ENCODE peak calls at places on chromosomes 6 and 20, in five cellular contexts. One of them, this sample, is unnamed.

GRCh38 chr6:141033101-141033500 is 1099.6 kb upstream of the GJE1 start:
- DNase-seq in nephron progenitor cell: no peak
- DNase-seq in Peyer's patch: no peak
- DNase-seq in activated B cell treated with CpG ODN at 0.5 μM for 24 hours: no peak
- DNase-seq in T-helper 1 cell: no peak
- DNase-seq in this sample: no peak

GRCh38 chr20:51456511-51457280 is 85.8 kb downstream of the NFATC2 start:
- DNase-seq in Peyer's patch: peak; percentile 86
- DNase-seq in activated B cell treated with CpG ODN at 0.5 μM for 24 hours: no peak
- DNase-seq in nephron progenitor cell: peak; percentile 28
- DNase-seq in T-helper 1 cell: no peak
- DNase-seq in this sample: no peak

GRCh38 chr6:150898390-150899170 is 33.1 kb downstream of the MTHFD1L start:
- DNase-seq in nephron progenitor cell: no peak
- DNase-seq in activated B cell treated with CpG ODN at 0.5 μM for 24 hours: no peak
- DNase-seq in T-helper 1 cell: no peak
- DNase-seq in Peyer's patch: no peak
- DNase-seq in this sample: peak; percentile 41

GRCh38 chr20:4601630-4602296 is 119.9 kb upstream of the PRND start:
- DNase-seq in T-helper 1 cell: no peak
- DNase-seq in activated B cell treated with CpG ODN at 0.5 μM for 24 hours: no peak
- DNase-seq in Peyer's patch: no peak
- DNase-seq in nephron progenitor cell: no peak
- DNase-seq in this sample: no peak

GRCh38 chr6:151098166-151098565 is 141.6 kb upstream of the AKAP12 start:
- DNase-seq in Peyer's patch: no peak
- DNase-seq in T-helper 1 cell: no peak
- DNase-seq in activated B cell treated with CpG ODN at 0.5 μM for 24 hours: no peak
- DNase-seq in nephron progenitor cell: no peak
- DNase-seq in this sample: no peak

GRCh38 chr6:138571174-138571573 is 71.9 kb upstream of the NHSL1 start:
- DNase-seq in Peyer's patch: no peak
- DNase-seq in T-helper 1 cell: no peak
- DNase-seq in activated B cell treated with CpG ODN at 0.5 μM for 24 hours: no peak
- DNase-seq in nephron progenitor cell: no peak
- DNase-seq in this sample: no peak

GRCh38 chr6:47733879-47734558 is 35.6 kb downstream of the ADGRF4 start:
- DNase-seq in Peyer's patch: no peak
- DNase-seq in T-helper 1 cell: no peak
- DNase-seq in activated B cell treated with CpG ODN at 0.5 μM for 24 hours: no peak
- DNase-seq in nephron progenitor cell: no peak
- DNase-seq in this sample: peak; percentile 37

GRCh38 chr20:48241482-48241881 is 456.2 kb upstream of the SULF2 start:
- DNase-seq in T-helper 1 cell: no peak
- DNase-seq in Peyer's patch: no peak
- DNase-seq in activated B cell treated with CpG ODN at 0.5 μM for 24 hours: no peak
- DNase-seq in nephron progenitor cell: no peak
- DNase-seq in this sample: no peak

GRCh38 chr20:49635171-49635570 is 67.2 kb upstream of the PTGIS start:
- DNase-seq in nephron progenitor cell: peak; percentile 51
- DNase-seq in T-helper 1 cell: no peak
- DNase-seq in Peyer's patch: no peak
- DNase-seq in activated B cell treated with CpG ODN at 0.5 μM for 24 hours: no peak
- DNase-seq in this sample: no peak

GRCh38 chr6:71602385-71602949 is 283.9 kb upstream of the RIMS1 start:
- DNase-seq in activated B cell treated with CpG ODN at 0.5 μM for 24 hours: no peak
- DNase-seq in nephron progenitor cell: no peak
- DNase-seq in T-helper 1 cell: no peak
- DNase-seq in Peyer's patch: no peak
- DNase-seq in this sample: no peak

GRCh38 chr20:17281478-17281877 is 54.6 kb downstream of the PCSK2 start:
- DNase-seq in nephron progenitor cell: peak; percentile 52
- DNase-seq in activated B cell treated with CpG ODN at 0.5 μM for 24 hours: no peak
- DNase-seq in Peyer's patch: no peak
- DNase-seq in T-helper 1 cell: no peak
- DNase-seq in this sample: peak; percentile 7

GRCh38 chr20:12044969-12045368 is 127.3 kb downstream of the BTBD3 start:
- DNase-seq in T-helper 1 cell: no peak
- DNase-seq in nephron progenitor cell: no peak
- DNase-seq in Peyer's patch: no peak
- DNase-seq in activated B cell treated with CpG ODN at 0.5 μM for 24 hours: no peak
- DNase-seq in this sample: no peak

GRCh38 chr20:54928564-54928963 is 453.2 kb downstream of the DOK5 start:
- DNase-seq in nephron progenitor cell: no peak
- DNase-seq in activated B cell treated with CpG ODN at 0.5 μM for 24 hours: no peak
- DNase-seq in T-helper 1 cell: no peak
- DNase-seq in Peyer's patch: no peak
- DNase-seq in this sample: no peak

GRCh38 chr20:60359010-60359409 is 400.8 kb downstream of the CDH26 start:
- DNase-seq in Peyer's patch: no peak
- DNase-seq in nephron progenitor cell: no peak
- DNase-seq in T-helper 1 cell: no peak
- DNase-seq in activated B cell treated with CpG ODN at 0.5 μM for 24 hours: no peak
- DNase-seq in this sample: no peak

This sample was measured in GM13976.